ENCODE peak calls at places on chromosomes 3 and 15, in four cellular contexts. One of them, this sample, is unnamed.

GRCh38 chr3:46950661-46951241 is 25.8 kb downstream of the CCDC12 start:
- DNase-seq in stimulated activated CD4-positive, alpha-beta T cell treated with anti-CD3 and anti-CD28 coated beads, Interleukin-4, amount 100 ng/mL, for 48 hours: no peak
- DNase-seq in non-pigmented ciliary epithelial cell: no peak
- DNase-seq in stimulated activated CD8-positive, alpha-beta memory T cell treated with anti-CD3 and anti-CD28 coated beads, Interleukin-4, amount 100 ng/mL, for 4 hours: no peak
- DNase-seq in this sample: no peak

GRCh38 chr3:172153335-172153861 is 114.0 kb downstream of the FNDC3B start:
- DNase-seq in stimulated activated CD4-positive, alpha-beta T cell treated with anti-CD3 and anti-CD28 coated beads, Interleukin-4, amount 100 ng/mL, for 48 hours: peak
- DNase-seq in stimulated activated CD8-positive, alpha-beta memory T cell treated with anti-CD3 and anti-CD28 coated beads, Interleukin-4, amount 100 ng/mL, for 4 hours: no peak
- DNase-seq in non-pigmented ciliary epithelial cell: peak
- DNase-seq in this sample: no peak

GRCh38 chr15:42279234-42279723 is 6.0 kb upstream of the TMEM87A start:
- DNase-seq in stimulated activated CD4-positive, alpha-beta T cell treated with anti-CD3 and anti-CD28 coated beads, Interleukin-4, amount 100 ng/mL, for 48 hours: no peak
- DNase-seq in stimulated activated CD8-positive, alpha-beta memory T cell treated with anti-CD3 and anti-CD28 coated beads, Interleukin-4, amount 100 ng/mL, for 4 hours: no peak
- DNase-seq in non-pigmented ciliary epithelial cell: no peak
- DNase-seq in this sample: no peak

GRCh38 chr15:101358895-101359294 is 63.8 kb upstream of the SNRPA1 start:
- DNase-seq in stimulated activated CD8-positive, alpha-beta memory T cell treated with anti-CD3 and anti-CD28 coated beads, Interleukin-4, amount 100 ng/mL, for 4 hours: no peak
- DNase-seq in stimulated activated CD4-positive, alpha-beta T cell treated with anti-CD3 and anti-CD28 coated beads, Interleukin-4, amount 100 ng/mL, for 48 hours: no peak
- DNase-seq in non-pigmented ciliary epithelial cell: no peak
- DNase-seq in this sample: no peak

GRCh38 chr15:88995449-88995848 is 82.3 kb upstream of the MFGE8 start:
- DNase-seq in stimulated activated CD4-positive, alpha-beta T cell treated with anti-CD3 and anti-CD28 coated beads, Interleukin-4, amount 100 ng/mL, for 48 hours: no peak
- DNase-seq in non-pigmented ciliary epithelial cell: no peak
- DNase-seq in stimulated activated CD8-positive, alpha-beta memory T cell treated with anti-CD3 and anti-CD28 coated beads, Interleukin-4, amount 100 ng/mL, for 4 hours: no peak
- DNase-seq in this sample: no peak

GRCh38 chr3:194283218-194284006 is 67.7 kb downstream of the CPN2 start:
- DNase-seq in non-pigmented ciliary epithelial cell: no peak
- DNase-seq in stimulated activated CD4-positive, alpha-beta T cell treated with anti-CD3 and anti-CD28 coated beads, Interleukin-4, amount 100 ng/mL, for 48 hours: no peak
- DNase-seq in stimulated activated CD8-positive, alpha-beta memory T cell treated with anti-CD3 and anti-CD28 coated beads, Interleukin-4, amount 100 ng/mL, for 4 hours: no peak
- DNase-seq in this sample: peak

GRCh38 chr3:182226995-182227394 is 515.3 kb downstream of the SOX2 start:
- DNase-seq in non-pigmented ciliary epithelial cell: no peak
- DNase-seq in stimulated activated CD4-positive, alpha-beta T cell treated with anti-CD3 and anti-CD28 coated beads, Interleukin-4, amount 100 ng/mL, for 48 hours: no peak
- DNase-seq in stimulated activated CD8-positive, alpha-beta memory T cell treated with anti-CD3 and anti-CD28 coated beads, Interleukin-4, amount 100 ng/mL, for 4 hours: no peak
- DNase-seq in this sample: no peak

GRCh38 chr3:123818324-123818920 is 65.7 kb downstream of the MYLK start:
- DNase-seq in stimulated activated CD4-positive, alpha-beta T cell treated with anti-CD3 and anti-CD28 coated beads, Interleukin-4, amount 100 ng/mL, for 48 hours: no peak
- DNase-seq in stimulated activated CD8-positive, alpha-beta memory T cell treated with anti-CD3 and anti-CD28 coated beads, Interleukin-4, amount 100 ng/mL, for 4 hours: no peak
- DNase-seq in non-pigmented ciliary epithelial cell: no peak
- DNase-seq in this sample: no peak

GRCh38 chr3:177935008-177935407 is 601.2 kb upstream of the KCNMB2 start:
- DNase-seq in non-pigmented ciliary epithelial cell: no peak
- DNase-seq in stimulated activated CD8-positive, alpha-beta memory T cell treated with anti-CD3 and anti-CD28 coated beads, Interleukin-4, amount 100 ng/mL, for 4 hours: no peak
- DNase-seq in stimulated activated CD4-positive, alpha-beta T cell treated with anti-CD3 and anti-CD28 coated beads, Interleukin-4, amount 100 ng/mL, for 48 hours: no peak
- DNase-seq in this sample: no peak

GRCh38 chr3:190492966-190493365 is 20.9 kb upstream of the IL1RAP start:
- DNase-seq in stimulated activated CD8-positive, alpha-beta memory T cell treated with anti-CD3 and anti-CD28 coated beads, Interleukin-4, amount 100 ng/mL, for 4 hours: no peak
- DNase-seq in non-pigmented ciliary epithelial cell: no peak
- DNase-seq in stimulated activated CD4-positive, alpha-beta T cell treated with anti-CD3 and anti-CD28 coated beads, Interleukin-4, amount 100 ng/mL, for 48 hours: no peak
- DNase-seq in this sample: no peak

This sample was measured in WTC11.